ENCODE peak calls at places on chromosomes 5 and 9, in five cellular contexts. One of them, this sample, is unnamed.

GRCh38 chr5:112329429-112330090 is 89.5 kb downstream of the EPB41L4A start:
- DNase-seq in ovary: no peak
- DNase-seq in astrocyte of the spinal cord: no peak
- DNase-seq in cardiac muscle cell: no peak
- DNase-seq in tibial artery: no peak
- DNase-seq in this sample: no peak

GRCh38 chr9:129835860-129836223 is 584 bp downstream of the USP20 start:
- DNase-seq in cardiac muscle cell: peak
- DNase-seq in astrocyte of the spinal cord: no peak
- DNase-seq in tibial artery: no peak
- DNase-seq in ovary: no peak
- DNase-seq in this sample: no peak

GRCh38 chr9:117485176-117485575 is 70.3 kb upstream of the ASTN2 start:
- DNase-seq in tibial artery: no peak
- DNase-seq in ovary: no peak
- DNase-seq in cardiac muscle cell: no peak
- DNase-seq in astrocyte of the spinal cord: peak
- DNase-seq in this sample: no peak

GRCh38 chr5:61132559-61132958 is 29.7 kb downstream of the SMIM15 start:
- DNase-seq in tibial artery: no peak
- DNase-seq in ovary: no peak
- DNase-seq in cardiac muscle cell: no peak
- DNase-seq in astrocyte of the spinal cord: peak
- DNase-seq in this sample: no peak

GRCh38 chr9:80177949-80178480 is 606.2 kb downstream of the TLE4 start:
- DNase-seq in tibial artery: no peak
- DNase-seq in ovary: no peak
- DNase-seq in astrocyte of the spinal cord: peak
- DNase-seq in cardiac muscle cell: no peak
- DNase-seq in this sample: no peak

GRCh38 chr5:126355940-126356339 is 67.3 kb upstream of the GRAMD2B start:
- DNase-seq in tibial artery: no peak
- DNase-seq in ovary: no peak
- DNase-seq in cardiac muscle cell: no peak
- DNase-seq in astrocyte of the spinal cord: no peak
- DNase-seq in this sample: no peak

GRCh38 chr5:36406023-36406422 is 104.3 kb upstream of the RANBP3L start:
- DNase-seq in astrocyte of the spinal cord: no peak
- DNase-seq in ovary: no peak
- DNase-seq in cardiac muscle cell: no peak
- DNase-seq in tibial artery: no peak
- DNase-seq in this sample: no peak

GRCh38 chr9:77765781-77766259 is 117.7 kb upstream of the GNA14 start:
- DNase-seq in ovary: no peak
- DNase-seq in cardiac muscle cell: no peak
- DNase-seq in astrocyte of the spinal cord: no peak
- DNase-seq in tibial artery: no peak
- DNase-seq in this sample: no peak

GRCh38 chr5:54091416-54092130 is 218.8 kb downstream of the ARL15 start:
- DNase-seq in ovary: no peak
- DNase-seq in cardiac muscle cell: no peak
- DNase-seq in astrocyte of the spinal cord: no peak
- DNase-seq in tibial artery: no peak
- DNase-seq in this sample: no peak

GRCh38 chr9:92066131-92066530 is 49.1 kb downstream of the SPTLC1 start:
- DNase-seq in astrocyte of the spinal cord: peak
- DNase-seq in ovary: peak
- DNase-seq in tibial artery: no peak
- DNase-seq in cardiac muscle cell: no peak
- DNase-seq in this sample: no peak

GRCh38 chr5:122102825-122103224 is 24.8 kb upstream of the LOX start:
- DNase-seq in tibial artery: no peak
- DNase-seq in cardiac muscle cell: no peak
- DNase-seq in ovary: no peak
- DNase-seq in astrocyte of the spinal cord: peak
- DNase-seq in this sample: no peak

GRCh38 chr5:129244478-129244877 is 149.9 kb downstream of the ISOC1 start:
- DNase-seq in ovary: no peak
- DNase-seq in cardiac muscle cell: no peak
- DNase-seq in tibial artery: no peak
- DNase-seq in astrocyte of the spinal cord: no peak
- DNase-seq in this sample: no peak

GRCh38 chr5:146995878-146996277 is 117.3 kb upstream of the PPP2R2B start:
- DNase-seq in astrocyte of the spinal cord: no peak
- DNase-seq in cardiac muscle cell: peak
- DNase-seq in ovary: no peak
- DNase-seq in tibial artery: no peak
- DNase-seq in this sample: no peak

GRCh38 chr9:36492849-36493248 is 79.8 kb upstream of the MELK start:
- DNase-seq in ovary: no peak
- DNase-seq in tibial artery: no peak
- DNase-seq in cardiac muscle cell: no peak
- DNase-seq in astrocyte of the spinal cord: no peak
- DNase-seq in this sample: no peak

GRCh38 chr5:91077623-91078022 is 305.5 kb downstream of the ARRDC3 start:
- DNase-seq in astrocyte of the spinal cord: no peak
- DNase-seq in ovary: no peak
- DNase-seq in tibial artery: no peak
- DNase-seq in cardiac muscle cell: no peak
- DNase-seq in this sample: no peak

GRCh38 chr9:134987376-134987775 is 69.7 kb upstream of the FCN1 start:
- DNase-seq in astrocyte of the spinal cord: no peak
- DNase-seq in cardiac muscle cell: no peak
- DNase-seq in tibial artery: no peak
- DNase-seq in ovary: no peak
- DNase-seq in this sample: no peak

GRCh38 chr5:112742424-112742823 is 4.7 kb downstream of the APC start:
- DNase-seq in astrocyte of the spinal cord: peak
- DNase-seq in cardiac muscle cell: no peak
- DNase-seq in ovary: no peak
- DNase-seq in tibial artery: no peak
- DNase-seq in this sample: no peak

GRCh38 chr9:89226076-89226475 is 47.5 kb upstream of the SHC3 start:
- DNase-seq in cardiac muscle cell: peak
- DNase-seq in astrocyte of the spinal cord: peak
- DNase-seq in ovary: peak
- DNase-seq in tibial artery: no peak
- DNase-seq in this sample: no peak

GRCh38 chr5:76283670-76284069 is 119.4 kb upstream of the IQGAP2 start:
- DNase-seq in ovary: no peak
- DNase-seq in cardiac muscle cell: no peak
- DNase-seq in astrocyte of the spinal cord: no peak
- DNase-seq in tibial artery: no peak
- DNase-seq in this sample: no peak

GRCh38 chr9:19551124-19551929 is 142.5 kb downstream of the ACER2 start:
- DNase-seq in tibial artery: no peak
- DNase-seq in cardiac muscle cell: peak
- DNase-seq in ovary: no peak
- DNase-seq in astrocyte of the spinal cord: peak
- DNase-seq in this sample: no peak

GRCh38 chr9:71760901-71761300 is 7.4 kb downstream of the CEMIP2 start:
- DNase-seq in tibial artery: no peak
- DNase-seq in cardiac muscle cell: peak
- DNase-seq in ovary: no peak
- DNase-seq in astrocyte of the spinal cord: no peak
- DNase-seq in this sample: no peak

GRCh38 chr5:68682400-68683152 is 411.2 kb upstream of the SLC30A5 start:
- DNase-seq in tibial artery: no peak
- DNase-seq in astrocyte of the spinal cord: no peak
- DNase-seq in cardiac muscle cell: no peak
- DNase-seq in ovary: no peak
- DNase-seq in this sample: no peak

GRCh38 chr5:169160405-169160901 is 140.5 kb downstream of the SLIT3 start:
- DNase-seq in cardiac muscle cell: no peak
- DNase-seq in astrocyte of the spinal cord: peak
- DNase-seq in ovary: no peak
- DNase-seq in tibial artery: peak
- DNase-seq in this sample: no peak

GRCh38 chr9:135665795-135666189 is 2.7 kb downstream of the LCN9 start:
- DNase-seq in astrocyte of the spinal cord: no peak
- DNase-seq in ovary: no peak
- DNase-seq in cardiac muscle cell: no peak
- DNase-seq in tibial artery: no peak
- DNase-seq in this sample: no peak

GRCh38 chr9:38345851-38346755 is 46.4 kb upstream of the ALDH1B1 start:
- DNase-seq in ovary: no peak
- DNase-seq in tibial artery: no peak
- DNase-seq in cardiac muscle cell: no peak
- DNase-seq in astrocyte of the spinal cord: no peak
- DNase-seq in this sample: no peak

GRCh38 chr9:38344566-38345324 is 47.8 kb upstream of the ALDH1B1 start:
- DNase-seq in cardiac muscle cell: no peak
- DNase-seq in ovary: no peak
- DNase-seq in tibial artery: no peak
- DNase-seq in astrocyte of the spinal cord: no peak
- DNase-seq in this sample: no peak

GRCh38 chr9:38346811-38347735 is 45.4 kb upstream of the ALDH1B1 start:
- DNase-seq in ovary: no peak
- DNase-seq in astrocyte of the spinal cord: peak
- DNase-seq in cardiac muscle cell: no peak
- DNase-seq in tibial artery: no peak
- DNase-seq in this sample: no peak

GRCh38 chr9:38350529-38350928 is 42.0 kb upstream of the ALDH1B1 start:
- DNase-seq in ovary: no peak
- DNase-seq in tibial artery: no peak
- DNase-seq in astrocyte of the spinal cord: no peak
- DNase-seq in cardiac muscle cell: no peak
- DNase-seq in this sample: no peak

DNA sequence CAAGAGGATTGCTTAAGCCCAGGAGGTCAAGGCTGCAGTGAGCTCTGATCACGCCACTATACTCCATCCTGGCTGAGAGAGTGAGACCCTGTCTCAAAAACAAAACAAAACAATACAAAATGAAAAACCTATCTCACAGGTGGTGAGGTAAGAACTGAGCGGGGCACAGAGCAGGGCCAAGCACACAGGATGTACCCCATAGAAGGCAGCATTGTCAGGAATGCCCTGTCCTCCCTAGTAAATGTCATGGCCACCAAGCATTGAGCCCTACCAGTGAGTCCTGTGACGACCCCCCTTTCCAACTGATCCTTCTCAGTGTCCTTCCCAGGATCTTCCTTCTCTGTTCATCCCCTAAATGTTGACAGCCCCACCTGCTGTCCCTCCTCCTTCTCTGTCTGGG is 44.6 kb upstream of the ALDH1B1 start:
- DNase-seq in cardiac muscle cell: no peak
- DNase-seq in astrocyte of the spinal cord: no peak
- DNase-seq in tibial artery: no peak
- DNase-seq in ovary: no peak
- DNase-seq in this sample: no peak
- TF ChIP-seq CTCF in cardiac muscle cell: no peak
- TF ChIP-seq CTCF in astrocyte of the spinal cord: no peak
- TF ChIP-seq CTCF in tibial artery: no peak
- TF ChIP-seq CTCF in ovary: no peak
- TF ChIP-seq CTCF in this sample: no peak

DNA sequence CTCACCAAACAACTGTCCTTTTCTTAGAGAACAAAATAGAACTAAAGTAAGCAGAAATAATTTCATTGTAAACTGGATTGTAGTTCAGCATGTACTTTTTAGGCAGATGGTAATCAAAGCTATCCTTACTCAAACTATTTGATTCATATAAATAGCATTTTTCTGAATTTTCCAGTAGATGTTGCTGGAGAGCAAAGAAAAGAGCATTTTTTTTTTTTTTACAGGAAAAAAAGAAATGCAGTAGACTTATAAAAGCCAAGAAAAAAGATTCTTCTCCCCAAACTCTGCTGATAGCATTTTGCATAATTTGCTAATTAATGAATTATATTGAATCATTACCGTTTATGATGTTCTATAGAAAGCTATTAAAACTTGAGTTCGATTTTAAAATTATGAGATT is 715.3 kb upstream of the WWC1 start:
- DNase-seq in astrocyte of the spinal cord: peak
- DNase-seq in ovary: no peak
- DNase-seq in tibial artery: no peak
- DNase-seq in cardiac muscle cell: no peak
- DNase-seq in this sample: no peak
- TF ChIP-seq CTCF in astrocyte of the spinal cord: peak
- TF ChIP-seq CTCF in ovary: no peak
- TF ChIP-seq CTCF in tibial artery: no peak
- TF ChIP-seq CTCF in cardiac muscle cell: no peak
- TF ChIP-seq CTCF in this sample: no peak

GRCh38 chr5:85920984-85921383 is 696.8 kb upstream of the COX7C start:
- DNase-seq in astrocyte of the spinal cord: no peak
- DNase-seq in ovary: no peak
- DNase-seq in cardiac muscle cell: no peak
- DNase-seq in tibial artery: no peak
- DNase-seq in this sample: no peak

DNA sequence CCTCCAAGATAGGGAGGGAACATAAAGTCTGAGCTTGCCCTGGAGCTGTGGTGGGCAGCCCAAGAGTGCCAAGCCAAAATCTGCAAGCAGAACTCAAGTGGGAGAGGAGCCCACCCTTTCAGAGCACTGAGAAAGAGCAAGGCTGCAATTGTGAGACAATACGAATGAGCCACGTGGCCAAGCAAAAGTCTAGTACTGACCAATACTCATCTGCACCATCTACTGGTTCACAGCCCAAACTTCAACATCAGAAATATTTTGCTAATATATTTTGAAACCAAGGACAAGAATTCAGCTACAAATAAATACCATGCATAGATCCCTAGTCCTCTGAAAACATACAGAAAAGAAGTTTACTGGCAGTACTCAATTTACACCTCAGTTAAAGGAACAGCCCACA is 696.2 kb upstream of the COX7C start:
- DNase-seq in astrocyte of the spinal cord: no peak
- DNase-seq in tibial artery: no peak
- DNase-seq in cardiac muscle cell: no peak
- DNase-seq in ovary: no peak
- DNase-seq in this sample: no peak
- TF ChIP-seq CTCF in astrocyte of the spinal cord: peak
- TF ChIP-seq CTCF in tibial artery: no peak
- TF ChIP-seq CTCF in cardiac muscle cell: no peak
- TF ChIP-seq CTCF in ovary: no peak
- TF ChIP-seq CTCF in this sample: no peak

DNA sequence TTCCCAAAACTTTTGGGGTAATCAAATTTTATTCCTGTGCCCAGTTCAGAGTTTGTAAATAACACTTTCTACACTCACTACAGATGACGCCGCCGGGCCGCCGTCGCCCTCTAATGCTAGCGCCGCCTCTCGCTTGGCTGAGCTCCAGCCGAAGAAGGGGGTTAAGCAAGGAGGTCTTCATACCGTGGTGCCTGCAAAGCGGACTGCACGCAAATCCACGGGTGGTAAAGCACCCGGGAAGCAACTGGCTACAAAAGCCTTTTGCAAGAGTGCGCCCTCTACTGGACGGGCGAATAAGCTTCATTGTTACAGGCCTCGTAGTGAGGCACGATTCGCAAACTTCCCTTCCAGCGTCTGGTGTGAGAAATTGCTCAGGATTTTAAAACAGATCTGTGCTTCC is 280.4 kb downstream of the MEF2C start:
- DNase-seq in ovary: no peak
- DNase-seq in tibial artery: no peak
- DNase-seq in astrocyte of the spinal cord: no peak
- DNase-seq in cardiac muscle cell: no peak
- DNase-seq in this sample: no peak
- TF ChIP-seq CTCF in ovary: no peak
- TF ChIP-seq CTCF in tibial artery: no peak
- TF ChIP-seq CTCF in astrocyte of the spinal cord: peak
- TF ChIP-seq CTCF in cardiac muscle cell: no peak
- TF ChIP-seq CTCF in this sample: peak

GRCh38 chr5:176596689-176597416 is 13.1 kb downstream of the GPRIN1 start:
- DNase-seq in cardiac muscle cell: peak
- DNase-seq in tibial artery: no peak
- DNase-seq in astrocyte of the spinal cord: no peak
- DNase-seq in ovary: no peak
- DNase-seq in this sample: peak
- TF ChIP-seq CTCF in cardiac muscle cell: peak
- TF ChIP-seq CTCF in tibial artery: no peak
- TF ChIP-seq CTCF in astrocyte of the spinal cord: peak
- TF ChIP-seq CTCF in ovary: no peak
- TF ChIP-seq CTCF in this sample: no peak